ENCODE peak calls at places on chromosomes 2 and 18, in eight cellular contexts. One of them, this sample, is unnamed.

GRCh38 chr18:5142131-5142530 is 54.9 kb downstream of the AKAIN1 start:
- DNase-seq in stimulated activated CD8-positive, alpha-beta memory T cell treated with anti-CD3 and anti-CD28 coated beads, Interleukin-4, amount 100 ng/mL, for 4 hours: no peak
- DNase-seq in GM20000: no peak
- DNase-seq in nucleus accumbens: no peak
- DNase-seq in left cardiac atrium: no peak
- DNase-seq in GM13976: no peak
- DNase-seq in stimulated activated CD4-positive, alpha-beta T cell treated with anti-CD3 and anti-CD28 coated beads, Interleukin-2, amount 100 ng/mL, for 48 hours: no peak
- DNase-seq in activated CD4-positive, alpha-beta T cell treated with anti-CD3 and anti-CD28 coated beads, Interleukin-2, amount 50 U/mL, for 24 hours: no peak
- DNase-seq in this sample: no peak

GRCh38 chr2:3399829-3400228 is 20.3 kb downstream of the TRAPPC12 start:
- DNase-seq in stimulated activated CD8-positive, alpha-beta memory T cell treated with anti-CD3 and anti-CD28 coated beads, Interleukin-4, amount 100 ng/mL, for 4 hours: no peak
- DNase-seq in GM20000: no peak
- DNase-seq in nucleus accumbens: peak
- DNase-seq in left cardiac atrium: peak
- DNase-seq in GM13976: no peak
- DNase-seq in stimulated activated CD4-positive, alpha-beta T cell treated with anti-CD3 and anti-CD28 coated beads, Interleukin-2, amount 100 ng/mL, for 48 hours: no peak
- DNase-seq in activated CD4-positive, alpha-beta T cell treated with anti-CD3 and anti-CD28 coated beads, Interleukin-2, amount 50 U/mL, for 24 hours: no peak
- DNase-seq in this sample: no peak

GRCh38 chr18:47772374-47773248 is 157.8 kb downstream of the SMAD2 start:
- DNase-seq in stimulated activated CD8-positive, alpha-beta memory T cell treated with anti-CD3 and anti-CD28 coated beads, Interleukin-4, amount 100 ng/mL, for 4 hours: no peak
- DNase-seq in GM20000: peak
- DNase-seq in nucleus accumbens: no peak
- DNase-seq in left cardiac atrium: no peak
- DNase-seq in GM13976: peak
- DNase-seq in stimulated activated CD4-positive, alpha-beta T cell treated with anti-CD3 and anti-CD28 coated beads, Interleukin-2, amount 100 ng/mL, for 48 hours: peak
- DNase-seq in activated CD4-positive, alpha-beta T cell treated with anti-CD3 and anti-CD28 coated beads, Interleukin-2, amount 50 U/mL, for 24 hours: peak
- DNase-seq in this sample: peak

GRCh38 chr2:3536682-3537632 is 17.6 kb upstream of the ADI1 start:
- DNase-seq in stimulated activated CD8-positive, alpha-beta memory T cell treated with anti-CD3 and anti-CD28 coated beads, Interleukin-4, amount 100 ng/mL, for 4 hours: no peak
- DNase-seq in GM20000: peak
- DNase-seq in nucleus accumbens: no peak
- DNase-seq in left cardiac atrium: peak
- DNase-seq in GM13976: no peak
- DNase-seq in stimulated activated CD4-positive, alpha-beta T cell treated with anti-CD3 and anti-CD28 coated beads, Interleukin-2, amount 100 ng/mL, for 48 hours: no peak
- DNase-seq in activated CD4-positive, alpha-beta T cell treated with anti-CD3 and anti-CD28 coated beads, Interleukin-2, amount 50 U/mL, for 24 hours: no peak
- DNase-seq in this sample: no peak

GRCh38 chr2:172083725-172084483 is 1.4 kb upstream of the DLX1 start:
- DNase-seq in stimulated activated CD8-positive, alpha-beta memory T cell treated with anti-CD3 and anti-CD28 coated beads, Interleukin-4, amount 100 ng/mL, for 4 hours: no peak
- DNase-seq in GM20000: peak
- DNase-seq in nucleus accumbens: no peak
- DNase-seq in left cardiac atrium: no peak
- DNase-seq in GM13976: peak
- DNase-seq in stimulated activated CD4-positive, alpha-beta T cell treated with anti-CD3 and anti-CD28 coated beads, Interleukin-2, amount 100 ng/mL, for 48 hours: no peak
- DNase-seq in activated CD4-positive, alpha-beta T cell treated with anti-CD3 and anti-CD28 coated beads, Interleukin-2, amount 50 U/mL, for 24 hours: no peak
- DNase-seq in this sample: peak

GRCh38 chr18:13236411-13236810 is 17.9 kb downstream of the LDLRAD4 start:
- DNase-seq in stimulated activated CD8-positive, alpha-beta memory T cell treated with anti-CD3 and anti-CD28 coated beads, Interleukin-4, amount 100 ng/mL, for 4 hours: no peak
- DNase-seq in GM20000: no peak
- DNase-seq in nucleus accumbens: no peak
- DNase-seq in left cardiac atrium: no peak
- DNase-seq in GM13976: no peak
- DNase-seq in stimulated activated CD4-positive, alpha-beta T cell treated with anti-CD3 and anti-CD28 coated beads, Interleukin-2, amount 100 ng/mL, for 48 hours: no peak
- DNase-seq in activated CD4-positive, alpha-beta T cell treated with anti-CD3 and anti-CD28 coated beads, Interleukin-2, amount 50 U/mL, for 24 hours: no peak
- DNase-seq in this sample: no peak

GRCh38 chr2:27915874-27916273 is 25.3 kb downstream of the BABAM2 start:
- DNase-seq in stimulated activated CD8-positive, alpha-beta memory T cell treated with anti-CD3 and anti-CD28 coated beads, Interleukin-4, amount 100 ng/mL, for 4 hours: no peak
- DNase-seq in GM20000: no peak
- DNase-seq in nucleus accumbens: no peak
- DNase-seq in left cardiac atrium: no peak
- DNase-seq in GM13976: no peak
- DNase-seq in stimulated activated CD4-positive, alpha-beta T cell treated with anti-CD3 and anti-CD28 coated beads, Interleukin-2, amount 100 ng/mL, for 48 hours: no peak
- DNase-seq in activated CD4-positive, alpha-beta T cell treated with anti-CD3 and anti-CD28 coated beads, Interleukin-2, amount 50 U/mL, for 24 hours: no peak
- DNase-seq in this sample: no peak

GRCh38 chr2:203480623-203481022 is 54.5 kb downstream of the RAPH1 start:
- DNase-seq in stimulated activated CD8-positive, alpha-beta memory T cell treated with anti-CD3 and anti-CD28 coated beads, Interleukin-4, amount 100 ng/mL, for 4 hours: no peak
- DNase-seq in GM20000: no peak
- DNase-seq in nucleus accumbens: no peak
- DNase-seq in left cardiac atrium: no peak
- DNase-seq in GM13976: no peak
- DNase-seq in stimulated activated CD4-positive, alpha-beta T cell treated with anti-CD3 and anti-CD28 coated beads, Interleukin-2, amount 100 ng/mL, for 48 hours: no peak
- DNase-seq in activated CD4-positive, alpha-beta T cell treated with anti-CD3 and anti-CD28 coated beads, Interleukin-2, amount 50 U/mL, for 24 hours: no peak
- DNase-seq in this sample: no peak

GRCh38 chr2:181456660-181457120 is 496 bp upstream of the ITGA4 start:
- DNase-seq in stimulated activated CD8-positive, alpha-beta memory T cell treated with anti-CD3 and anti-CD28 coated beads, Interleukin-4, amount 100 ng/mL, for 4 hours: peak
- DNase-seq in GM20000: peak
- DNase-seq in nucleus accumbens: no peak
- DNase-seq in left cardiac atrium: peak
- DNase-seq in GM13976: peak
- DNase-seq in stimulated activated CD4-positive, alpha-beta T cell treated with anti-CD3 and anti-CD28 coated beads, Interleukin-2, amount 100 ng/mL, for 48 hours: peak
- DNase-seq in activated CD4-positive, alpha-beta T cell treated with anti-CD3 and anti-CD28 coated beads, Interleukin-2, amount 50 U/mL, for 24 hours: peak
- DNase-seq in this sample: peak

GRCh38 chr2:223918671-223919134 is 26.4 kb downstream of the WDFY1 start:
- DNase-seq in stimulated activated CD8-positive, alpha-beta memory T cell treated with anti-CD3 and anti-CD28 coated beads, Interleukin-4, amount 100 ng/mL, for 4 hours: no peak
- DNase-seq in GM20000: no peak
- DNase-seq in nucleus accumbens: no peak
- DNase-seq in left cardiac atrium: no peak
- DNase-seq in GM13976: no peak
- DNase-seq in stimulated activated CD4-positive, alpha-beta T cell treated with anti-CD3 and anti-CD28 coated beads, Interleukin-2, amount 100 ng/mL, for 48 hours: no peak
- DNase-seq in activated CD4-positive, alpha-beta T cell treated with anti-CD3 and anti-CD28 coated beads, Interleukin-2, amount 50 U/mL, for 24 hours: no peak
- DNase-seq in this sample: no peak

GRCh38 chr18:59877366-59877765 is 22.4 kb upstream of the PMAIP1 start:
- DNase-seq in stimulated activated CD8-positive, alpha-beta memory T cell treated with anti-CD3 and anti-CD28 coated beads, Interleukin-4, amount 100 ng/mL, for 4 hours: no peak
- DNase-seq in GM20000: no peak
- DNase-seq in nucleus accumbens: no peak
- DNase-seq in left cardiac atrium: no peak
- DNase-seq in GM13976: no peak
- DNase-seq in stimulated activated CD4-positive, alpha-beta T cell treated with anti-CD3 and anti-CD28 coated beads, Interleukin-2, amount 100 ng/mL, for 48 hours: no peak
- DNase-seq in activated CD4-positive, alpha-beta T cell treated with anti-CD3 and anti-CD28 coated beads, Interleukin-2, amount 50 U/mL, for 24 hours: no peak
- DNase-seq in this sample: no peak

GRCh38 chr2:122748552-122749011 is 993.1 kb downstream of the TSN start:
- DNase-seq in stimulated activated CD8-positive, alpha-beta memory T cell treated with anti-CD3 and anti-CD28 coated beads, Interleukin-4, amount 100 ng/mL, for 4 hours: no peak
- DNase-seq in GM20000: no peak
- DNase-seq in nucleus accumbens: no peak
- DNase-seq in left cardiac atrium: no peak
- DNase-seq in GM13976: no peak
- DNase-seq in stimulated activated CD4-positive, alpha-beta T cell treated with anti-CD3 and anti-CD28 coated beads, Interleukin-2, amount 100 ng/mL, for 48 hours: no peak
- DNase-seq in activated CD4-positive, alpha-beta T cell treated with anti-CD3 and anti-CD28 coated beads, Interleukin-2, amount 50 U/mL, for 24 hours: no peak
- DNase-seq in this sample: no peak

GRCh38 chr2:34254272-34254882 is 655.3 kb upstream of the FAM98A start:
- DNase-seq in stimulated activated CD8-positive, alpha-beta memory T cell treated with anti-CD3 and anti-CD28 coated beads, Interleukin-4, amount 100 ng/mL, for 4 hours: no peak
- DNase-seq in GM20000: no peak
- DNase-seq in nucleus accumbens: no peak
- DNase-seq in left cardiac atrium: no peak
- DNase-seq in GM13976: no peak
- DNase-seq in stimulated activated CD4-positive, alpha-beta T cell treated with anti-CD3 and anti-CD28 coated beads, Interleukin-2, amount 100 ng/mL, for 48 hours: no peak
- DNase-seq in activated CD4-positive, alpha-beta T cell treated with anti-CD3 and anti-CD28 coated beads, Interleukin-2, amount 50 U/mL, for 24 hours: no peak
- DNase-seq in this sample: no peak

GRCh38 chr2:100852999-100853908 is 33.3 kb downstream of the NPAS2 start:
- DNase-seq in stimulated activated CD8-positive, alpha-beta memory T cell treated with anti-CD3 and anti-CD28 coated beads, Interleukin-4, amount 100 ng/mL, for 4 hours: no peak
- DNase-seq in GM20000: no peak
- DNase-seq in nucleus accumbens: no peak
- DNase-seq in left cardiac atrium: no peak
- DNase-seq in GM13976: no peak
- DNase-seq in stimulated activated CD4-positive, alpha-beta T cell treated with anti-CD3 and anti-CD28 coated beads, Interleukin-2, amount 100 ng/mL, for 48 hours: no peak
- DNase-seq in activated CD4-positive, alpha-beta T cell treated with anti-CD3 and anti-CD28 coated beads, Interleukin-2, amount 50 U/mL, for 24 hours: no peak
- DNase-seq in this sample: no peak

GRCh38 chr18:37741012-37741586 is 175.5 kb upstream of the CELF4 start:
- DNase-seq in stimulated activated CD8-positive, alpha-beta memory T cell treated with anti-CD3 and anti-CD28 coated beads, Interleukin-4, amount 100 ng/mL, for 4 hours: no peak
- DNase-seq in GM20000: no peak
- DNase-seq in nucleus accumbens: no peak
- DNase-seq in left cardiac atrium: no peak
- DNase-seq in GM13976: no peak
- DNase-seq in stimulated activated CD4-positive, alpha-beta T cell treated with anti-CD3 and anti-CD28 coated beads, Interleukin-2, amount 100 ng/mL, for 48 hours: no peak
- DNase-seq in activated CD4-positive, alpha-beta T cell treated with anti-CD3 and anti-CD28 coated beads, Interleukin-2, amount 50 U/mL, for 24 hours: no peak
- DNase-seq in this sample: no peak

This sample was measured in NAMALWA.